ENCODE peak calls at places on chromosomes 13 and 19, in five cellular contexts. Q is activated CD4-positive, alpha-beta T cell treated with anti-CD3 and anti-CD28 coated beads, Interleukin-2, amount 10 ng/mL, durations not matched to agents 7 days and 5 days; Y is amygdala; H is AG09319; K is GM12892. T is an unnamed sample.

GRCh38 chr19:610801-611505 is 21.3 kb downstream of the HCN2 start:
- DNase-seq in Q (peak; percentile 74), Y (no peak), H (no peak), K (peak; percentile 74), T (peak; percentile 78)

GRCh38 chr19:40005670-40006272 is 8.9 kb downstream of the ZNF546 start:
- DNase-seq in Q (no peak), Y (no peak), H (no peak), K (no peak), T (no peak)

GRCh38 chr13:112103260-112103843 is 36.4 kb downstream of the SOX1 start:
- DNase-seq in Q (no peak), Y (no peak), H (no peak), K (no peak), T (no peak)

GRCh38 chr19:31883299-31883990 is 462.0 kb upstream of the ZNF507 start:
- DNase-seq in Q (no peak), Y (no peak), H (no peak), K (no peak), T (no peak)

GRCh38 chr13:104597554-104598240 is 1531.5 kb upstream of the SLC10A2 start:
- DNase-seq in Q (no peak), Y (no peak), H (no peak), K (no peak), T (no peak)

GRCh38 chr13:25462301-25463125 is 90.7 kb downstream of the ATP8A2 start:
- DNase-seq in Q (no peak), Y (no peak), H (no peak), K (no peak), T (no peak)

GRCh38 chr13:80881495-80882482 is 540.9 kb upstream of the SPRY2 start:
- DNase-seq in Q (no peak), Y (no peak), H (no peak), K (no peak), T (no peak)

GRCh38 chr19:15293751-15294505 is 38.4 kb downstream of the BRD4 start:
- DNase-seq in Q (no peak), Y (no peak), H (no peak), K (no peak), T (no peak)

GRCh38 chr13:78602561-78603239 is 652 bp downstream of the POU4F1 start:
- DNase-seq in Q (no peak), Y (no peak), H (no peak), K (no peak), T (no peak)

GRCh38 chr19:45037393-45038169 is 1.3 kb upstream of the CLASRP start:
- DNase-seq in Q (no peak), Y (no peak), H (no peak), K (no peak), T (no peak)

GRCh38 chr13:95474992-95475391 is 77.5 kb upstream of the CLDN10 start:
- DNase-seq in Q (no peak), Y (no peak), H (no peak), K (no peak), T (no peak)

GRCh38 chr13:100493418-100493817 is 95.2 kb downstream of the GGACT start:
- DNase-seq in Q (no peak), Y (no peak), H (no peak), K (no peak), T (no peak)

GRCh38 chr19:46515879-46516350 is 20.2 kb upstream of the PNMA8B start:
- DNase-seq in Q (peak; percentile 50), Y (no peak), H (no peak), K (no peak), T (no peak)

GRCh38 chr13:50801087-50801931 is 42.2 kb downstream of the DLEU7 start:
- DNase-seq in Q (peak; percentile 81), Y (peak; percentile 56), H (peak; percentile 32), K (no peak), T (no peak)

GRCh38 chr13:33026489-33027152 is 10.4 kb downstream of the KL start:
- DNase-seq in Q (no peak), Y (no peak), H (no peak), K (no peak), T (no peak)

GRCh38 chr19:16899566-16900075 is 10.8 kb downstream of the F2RL3 start:
- DNase-seq in Q (peak; percentile 46), Y (no peak), H (no peak), K (peak; percentile 73), T (peak; percentile 69)

GRCh38 chr13:49530452-49530851 is 34.7 kb downstream of the PHF11 start:
- DNase-seq in Q (no peak), Y (no peak), H (no peak), K (no peak), T (no peak)

GRCh38 chr13:107057028-107057427 is 489.1 kb upstream of the ARGLU1 start:
- DNase-seq in Q (no peak), Y (no peak), H (no peak), K (no peak), T (no peak)

T was measured in GM12891.